ENCODE peak calls at places on chromosomes 4 and X, in four cellular contexts. F is suprapubic skin; P is H54; Z is naive thymus-derived CD4-positive, alpha-beta T cell. J is an unnamed sample.

GRCh38 chr4:89334311-89334710 is 26.7 kb upstream of the GPRIN3 start:
- DNase-seq in P (no peak), Z (no peak), F (no peak), J (no peak)

GRCh38 chr4:183987529-183987946 is 82.4 kb downstream of the STOX2 start:
- DNase-seq in Z (no peak), F (no peak), P (peak), J (peak)

GRCh38 chr4:4502694-4503311 is 39.0 kb downstream of the STX18 start:
- DNase-seq in Z (no peak), F (no peak), P (peak), J (no peak)

GRCh38 chrX:52865328-52865980 is 2.4 kb downstream of the XAGE3 start:
- DNase-seq in F (no peak), Z (no peak), P (no peak), J (no peak)

GRCh38 chrX:106581856-106582255 is 29.9 kb upstream of the RADX start:
- DNase-seq in P (no peak), Z (no peak), F (no peak), J (no peak)

GRCh38 chr4:7761312-7761711 is 178.3 kb downstream of the AFAP1 start:
- DNase-seq in P (no peak), F (no peak), Z (no peak), J (no peak)

GRCh38 chrX:81195712-81196111 is 6.0 kb downstream of the HMGN5 start:
- DNase-seq in Z (no peak), P (peak), F (no peak), J (peak)

GRCh38 chr4:7355795-7356194 is 78.9 kb downstream of the PSAPL1 start:
- DNase-seq in Z (no peak), F (no peak), P (no peak), J (no peak)

GRCh38 chr4:112156546-112156945 is 11.3 kb downstream of the FAM241A start:
- DNase-seq in F (no peak), P (no peak), Z (no peak), J (no peak)

GRCh38 chr4:161573836-161574235 is 590.0 kb downstream of the FSTL5 start:
- DNase-seq in P (no peak), Z (no peak), F (no peak), J (no peak)

GRCh38 chrX:41332408-41332987 is 1.5 kb upstream of the DDX3X start:
- DNase-seq in F (no peak), Z (no peak), P (no peak), J (peak)

GRCh38 chr4:32396504-32396903 is 1676.3 kb downstream of the PCDH7 start:
- DNase-seq in F (no peak), P (no peak), Z (no peak), J (no peak)

GRCh38 chrX:155216940-155217450 is 735 bp downstream of the VBP1 start:
- DNase-seq in P (peak), F (no peak), Z (no peak), J (peak)

GRCh38 chr4:77310931-77311330 is 153.9 kb downstream of the CCNG2 start:
- DNase-seq in Z (no peak), P (no peak), F (no peak), J (peak)

GRCh38 chr4:149347139-149347538 is 468.5 kb downstream of the IQCM start:
- DNase-seq in Z (no peak), P (no peak), F (no peak), J (peak)

GRCh38 chr4:184007891-184008290 is 102.8 kb downstream of the STOX2 start:
- DNase-seq in P (peak), Z (no peak), F (no peak), J (no peak)

J was measured in GM03348.